ENCODE peak calls at places on chromosomes 13 and 19, in seven cellular contexts. J, Y, I, V, E, X and O are unnamed samples.

GRCh38 chr19:55593096-55593772 is 6.1 kb downstream of the FIZ1 start:
- DNase-seq in J (no peak), Y (peak), I (no peak), V (no peak), E (no peak), X (peak), O (peak)

GRCh38 chr19:9941646-9942045 is 5.3 kb upstream of the OLFM2 start:
- DNase-seq in J (no peak), Y (no peak), I (no peak), V (no peak), E (no peak), X (no peak), O (no peak)

GRCh38 chr19:50933640-50934039 is 19.2 kb downstream of the KLK5 start:
- DNase-seq in J (no peak), Y (no peak), I (no peak), V (no peak), E (no peak), X (no peak), O (no peak)

GRCh38 chr13:97975851-97976550 is 22.5 kb downstream of the IPO5 start:
- DNase-seq in J (peak), Y (peak), I (peak), V (peak), E (peak), X (peak), O (peak)

GRCh38 chr13:43376596-43376995 is 353.2 kb downstream of the DNAJC15 start:
- DNase-seq in J (no peak), Y (no peak), I (no peak), V (no peak), E (no peak), X (no peak), O (no peak)

GRCh38 chr13:50081106-50081898 is 66.1 kb downstream of the KCNRG start:
- DNase-seq in J (peak), Y (peak), I (peak), V (no peak), E (peak), X (peak), O (peak)

GRCh38 chr13:34357435-34358232 is 539.7 kb downstream of the RFC3 start:
- DNase-seq in J (no peak), Y (peak), I (peak), V (peak), E (no peak), X (no peak), O (no peak)

GRCh38 chr19:55189424-55189823 is 9.3 kb upstream of the SYT5 start:
- DNase-seq in J (no peak), Y (no peak), I (peak), V (peak), E (no peak), X (no peak), O (no peak)

GRCh38 chr19:49017666-49018351 is 918 bp upstream of the LHB start:
- DNase-seq in J (peak), Y (peak), I (peak), V (peak), E (peak), X (peak), O (peak)

GRCh38 chr13:28357247-28357825 is 137.6 kb downstream of the FLT1 start:
- DNase-seq in J (no peak), Y (no peak), I (no peak), V (no peak), E (no peak), X (no peak), O (no peak)

GRCh38 chr13:78596701-78597550 is 6.4 kb downstream of the POU4F1 start:
- DNase-seq in J (no peak), Y (peak), I (no peak), V (no peak), E (no peak), X (peak), O (no peak)

GRCh38 chr19:43464089-43464775 is 1.2 kb downstream of the LYPD3 start:
- DNase-seq in J (peak), Y (no peak), I (no peak), V (no peak), E (peak), X (peak), O (peak)

GRCh38 chr19:40006273-40006691 is 9.4 kb downstream of the ZNF546 start:
- DNase-seq in J (no peak), Y (no peak), I (no peak), V (peak), E (no peak), X (no peak), O (no peak)

GRCh38 chr19:44626067-44626624 is 12.8 kb downstream of the IGSF23 start:
- DNase-seq in J (no peak), Y (no peak), I (no peak), V (peak), E (no peak), X (no peak), O (peak)

GRCh38 chr13:50519866-50520265 is 323.6 kb downstream of the DLEU7 start:
- DNase-seq in J (no peak), Y (no peak), I (no peak), V (no peak), E (no peak), X (no peak), O (no peak)

GRCh38 chr13:44231786-44232516 is 141.7 kb upstream of the SERP2 start:
- DNase-seq in J (no peak), Y (peak), I (peak), V (peak), E (no peak), X (no peak), O (peak)

GRCh38 chr19:10699650-10700335 is 1.4 kb upstream of the QTRT1 start:
- DNase-seq in J (peak), Y (peak), I (peak), V (peak), E (peak), X (no peak), O (no peak)

GRCh38 chr13:98239156-98240076 is 62.3 kb upstream of the RNF113B start:
- DNase-seq in J (peak), Y (peak), I (no peak), V (no peak), E (no peak), X (no peak), O (no peak)

GRCh38 chr19:54208784-54209057 is 8.1 kb downstream of the RPS9 start:
- DNase-seq in J (no peak), Y (peak), I (no peak), V (no peak), E (no peak), X (no peak), O (no peak)